ENCODE peak calls at places on chromosomes 13 and 19, in ten cellular contexts. N, L, E, U, T, R, D, H, W and K are unnamed samples.

GRCh38 chr13:32314271-32314967 is 744 bp downstream of the ZAR1L start:
- DNase-seq in N (peak), L (peak), E (no peak), U (no peak), T (no peak), R (no peak), D (no peak), H (no peak), W (no peak), K (no peak)

GRCh38 chr19:1406496-1406817 is 929 bp upstream of the DAZAP1 start:
- DNase-seq in N (no peak), L (no peak), E (peak), U (no peak), T (no peak), R (no peak), D (no peak), H (no peak), W (no peak), K (no peak)

GRCh38 chr13:46165485-46166220 is 16.3 kb downstream of the LCP1 start:
- DNase-seq in N (no peak), L (no peak), E (no peak), U (peak), T (peak), R (peak), D (peak), H (no peak), W (peak), K (no peak)

GRCh38 chr13:94239135-94239534 is 240.3 kb downstream of the DCT start:
- DNase-seq in N (no peak), L (no peak), E (no peak), U (no peak), T (peak), R (no peak), D (peak), H (peak), W (peak), K (peak)

GRCh38 chr13:75495938-75496337 is 14.0 kb upstream of the TBC1D4 start:
- DNase-seq in N (no peak), L (no peak), E (no peak), U (no peak), T (peak), R (no peak), D (peak), H (peak), W (peak), K (no peak)

GRCh38 chr13:99657848-99658265 is 156.6 kb downstream of the TM9SF2 start:
- DNase-seq in N (peak), L (no peak), E (peak), U (no peak), T (peak), R (no peak), D (peak), H (peak), W (peak), K (no peak)

GRCh38 chr13:44331912-44332840 is 41.4 kb upstream of the SERP2 start:
- DNase-seq in N (peak), L (no peak), E (peak), U (no peak), T (peak), R (no peak), D (peak), H (peak), W (peak), K (no peak)

GRCh38 chr13:85772379-85772778 is 26.8 kb downstream of the SLITRK6 start:
- DNase-seq in N (no peak), L (no peak), E (no peak), U (no peak), T (peak), R (no peak), D (no peak), H (no peak), W (peak), K (peak)

GRCh38 chr19:48603449-48603848 is 3.1 kb upstream of the SPACA4 start:
- DNase-seq in N (no peak), L (no peak), E (no peak), U (no peak), T (no peak), R (no peak), D (no peak), H (no peak), W (no peak), K (no peak)

GRCh38 chr19:2927032-2927430 is 17.7 kb downstream of the ZNF77 start:
- DNase-seq in N (no peak), L (no peak), E (no peak), U (no peak), T (no peak), R (no peak), D (no peak), H (no peak), W (no peak), K (no peak)

GRCh38 chr19:413756-414420 is 4.9 kb upstream of the C2CD4C start:
- DNase-seq in N (no peak), L (no peak), E (no peak), U (no peak), T (no peak), R (no peak), D (no peak), H (no peak), W (no peak), K (no peak)

GRCh38 chr13:107867701-107868661 is 347.4 kb downstream of the LIG4 start:
- DNase-seq in N (peak), L (no peak), E (peak), U (no peak), T (peak), R (no peak), D (peak), H (no peak), W (peak), K (no peak)

GRCh38 chr13:74290324-74290773 is 156.1 kb upstream of the KLF12 start:
- DNase-seq in N (peak), L (no peak), E (peak), U (peak), T (peak), R (peak), D (peak), H (peak), W (peak), K (peak)

GRCh38 chr13:106499113-106499512 is 36.3 kb downstream of the EFNB2 start:
- DNase-seq in N (no peak), L (no peak), E (no peak), U (no peak), T (no peak), R (no peak), D (no peak), H (no peak), W (no peak), K (no peak)

GRCh38 chr13:25719666-25720065 is 332.1 kb downstream of the SHISA2 start:
- DNase-seq in N (no peak), L (no peak), E (no peak), U (no peak), T (no peak), R (no peak), D (no peak), H (no peak), W (no peak), K (no peak)

GRCh38 chr19:42683917-42684513 is 56.3 kb downstream of the PSG3 start:
- DNase-seq in N (no peak), L (no peak), E (no peak), U (no peak), T (peak), R (peak), D (peak), H (peak), W (peak), K (peak)

GRCh38 chr19:35689836-35690235 is 14.5 kb upstream of the ZBTB32 start:
- DNase-seq in N (no peak), L (no peak), E (no peak), U (no peak), T (no peak), R (no peak), D (no peak), H (peak), W (no peak), K (no peak)

GRCh38 chr13:112131740-112132113 is 64.8 kb downstream of the SOX1 start:
- DNase-seq in N (no peak), L (peak), E (no peak), U (no peak), T (no peak), R (no peak), D (no peak), H (no peak), W (no peak), K (no peak)

GRCh38 chr13:102028846-102029245 is 373.0 kb downstream of the FGF14 start:
- DNase-seq in N (no peak), L (no peak), E (no peak), U (no peak), T (no peak), R (no peak), D (no peak), H (no peak), W (no peak), K (no peak)

GRCh38 chr19:18515959-18516358 is 5.9 kb downstream of the ELL start:
- DNase-seq in N (no peak), L (no peak), E (no peak), U (no peak), T (no peak), R (no peak), D (no peak), H (no peak), W (no peak), K (no peak)

GRCh38 chr19:48806518-48806817 is 4.4 kb downstream of the BCAT2 start:
- DNase-seq in N (no peak), L (no peak), E (no peak), U (peak), T (no peak), R (no peak), D (peak), H (no peak), W (peak), K (no peak)

GRCh38 chr19:12346896-12347295 is 13.5 kb upstream of the ZNF563 start:
- DNase-seq in N (no peak), L (no peak), E (no peak), U (no peak), T (no peak), R (peak), D (no peak), H (no peak), W (no peak), K (no peak)

GRCh38 chr19:10654610-10655456 is 687 bp downstream of the ILF3 start:
- DNase-seq in N (peak), L (peak), E (peak), U (peak), T (no peak), R (peak), D (no peak), H (peak), W (no peak), K (no peak)

GRCh38 chr19:3893509-3894179 is 13.2 kb downstream of the ATCAY start:
- DNase-seq in N (no peak), L (no peak), E (no peak), U (no peak), T (no peak), R (no peak), D (no peak), H (no peak), W (no peak), K (no peak)

GRCh38 chr19:52188822-52189744 is 769 bp upstream of the PPP2R1A start:
- DNase-seq in N (no peak), L (no peak), E (no peak), U (no peak), T (no peak), R (no peak), D (no peak), H (no peak), W (peak), K (peak)

GRCh38 chr19:53311044-53311443 is 22.5 kb upstream of the ZNF845 start:
- DNase-seq in N (no peak), L (no peak), E (no peak), U (no peak), T (no peak), R (no peak), D (no peak), H (no peak), W (no peak), K (no peak)

GRCh38 chr13:31209172-31209818 is 9.5 kb downstream of the B3GLCT start:
- DNase-seq in N (peak), L (no peak), E (peak), U (peak), T (peak), R (no peak), D (peak), H (peak), W (no peak), K (no peak)

GRCh38 chr19:4064073-4064550 is 2.6 kb downstream of the ZBTB7A start:
- DNase-seq in N (peak), L (no peak), E (peak), U (no peak), T (peak), R (no peak), D (peak), H (no peak), W (peak), K (no peak)

GRCh38 chr13:40402931-40403412 is 263.5 kb downstream of the FOXO1 start:
- DNase-seq in N (peak), L (no peak), E (no peak), U (no peak), T (peak), R (no peak), D (peak), H (peak), W (peak), K (peak)

GRCh38 chr19:56692496-56692895 is 20.9 kb upstream of the ZNF835 start:
- DNase-seq in N (peak), L (no peak), E (peak), U (no peak), T (no peak), R (no peak), D (no peak), H (no peak), W (no peak), K (no peak)

GRCh38 chr19:30361721-30362120 is 10.5 kb upstream of the ZNF536 start:
- DNase-seq in N (no peak), L (no peak), E (no peak), U (no peak), T (no peak), R (no peak), D (no peak), H (no peak), W (no peak), K (no peak)

GRCh38 chr19:3503036-3503572 is 2.6 kb upstream of the DOHH start:
- DNase-seq in N (no peak), L (no peak), E (no peak), U (no peak), T (peak), R (no peak), D (no peak), H (no peak), W (no peak), K (no peak)

GRCh38 chr19:18920400-18920799 is 885 bp downstream of the DDX49 start:
- DNase-seq in N (no peak), L (no peak), E (no peak), U (no peak), T (no peak), R (no peak), D (no peak), H (no peak), W (no peak), K (no peak)

GRCh38 chr19:18708452-18709231 is 25.2 kb downstream of the CRTC1 start:
- DNase-seq in N (no peak), L (no peak), E (no peak), U (no peak), T (no peak), R (no peak), D (no peak), H (no peak), W (no peak), K (no peak)

GRCh38 chr19:2800506-2800905 is 15.2 kb downstream of the THOP1 start:
- DNase-seq in N (no peak), L (no peak), E (no peak), U (no peak), T (no peak), R (no peak), D (no peak), H (no peak), W (no peak), K (no peak)

GRCh38 chr19:401836-402535 is 7.0 kb downstream of the C2CD4C start:
- DNase-seq in N (no peak), L (no peak), E (no peak), U (no peak), T (no peak), R (no peak), D (no peak), H (no peak), W (no peak), K (no peak)

GRCh38 chr19:33621065-33621785 is 528 bp upstream of the CHST8 start:
- DNase-seq in N (no peak), L (no peak), E (no peak), U (no peak), T (no peak), R (no peak), D (no peak), H (no peak), W (no peak), K (no peak)
- H3K4me3 ChIP-seq in N (no peak), L (no peak), E (no peak), U (no peak), T (no peak), R (no peak), D (no peak), H (no peak), W (no peak), K (no peak)

GRCh38 chr13:35856084-35856483 is 275.1 kb downstream of the DCLK1 start:
- DNase-seq in N (no peak), L (no peak), E (no peak), U (no peak), T (no peak), R (no peak), D (no peak), H (no peak), W (no peak), K (no peak)

GRCh38 chr13:35857769-35858168 is 273.4 kb downstream of the DCLK1 start:
- DNase-seq in N (no peak), L (no peak), E (no peak), U (no peak), T (peak), R (no peak), D (peak), H (peak), W (peak), K (no peak)

GRCh38 chr13:35858665-35859064 is 272.5 kb downstream of the DCLK1 start:
- DNase-seq in N (no peak), L (no peak), E (no peak), U (no peak), T (peak), R (no peak), D (no peak), H (no peak), W (no peak), K (no peak)

GRCh38 chr13:35855531-35856019 is 275.6 kb downstream of the DCLK1 start:
- DNase-seq in N (no peak), L (no peak), E (no peak), U (no peak), T (no peak), R (no peak), D (no peak), H (peak), W (no peak), K (peak)

GRCh38 chr13:35856721-35857346 is 274.3 kb downstream of the DCLK1 start:
- DNase-seq in N (no peak), L (no peak), E (no peak), U (no peak), T (no peak), R (no peak), D (no peak), H (no peak), W (no peak), K (no peak)
- H3K4me3 ChIP-seq in N (no peak), L (no peak), E (no peak), U (no peak), T (no peak), R (no peak), D (no peak), H (no peak), W (no peak), K (no peak)

GRCh38 chr19:44451687-44452086 is 3.4 kb upstream of the ZNF229 start:
- DNase-seq in N (no peak), L (no peak), E (no peak), U (no peak), T (no peak), R (no peak), D (no peak), H (no peak), W (no peak), K (no peak)
- H3K4me3 ChIP-seq in N (no peak), L (no peak), E (no peak), U (no peak), T (no peak), R (no peak), D (no peak), H (no peak), W (no peak), K (no peak)

GRCh38 chr19:5309438-5310204 is 31.0 kb downstream of the PTPRS start:
- DNase-seq in N (peak), L (no peak), E (no peak), U (no peak), T (no peak), R (no peak), D (no peak), H (no peak), W (no peak), K (no peak)
- H3K4me3 ChIP-seq in N (no peak), L (no peak), E (no peak), U (no peak), T (no peak), R (no peak), D (no peak), H (no peak), W (no peak), K (no peak)

DNA sequence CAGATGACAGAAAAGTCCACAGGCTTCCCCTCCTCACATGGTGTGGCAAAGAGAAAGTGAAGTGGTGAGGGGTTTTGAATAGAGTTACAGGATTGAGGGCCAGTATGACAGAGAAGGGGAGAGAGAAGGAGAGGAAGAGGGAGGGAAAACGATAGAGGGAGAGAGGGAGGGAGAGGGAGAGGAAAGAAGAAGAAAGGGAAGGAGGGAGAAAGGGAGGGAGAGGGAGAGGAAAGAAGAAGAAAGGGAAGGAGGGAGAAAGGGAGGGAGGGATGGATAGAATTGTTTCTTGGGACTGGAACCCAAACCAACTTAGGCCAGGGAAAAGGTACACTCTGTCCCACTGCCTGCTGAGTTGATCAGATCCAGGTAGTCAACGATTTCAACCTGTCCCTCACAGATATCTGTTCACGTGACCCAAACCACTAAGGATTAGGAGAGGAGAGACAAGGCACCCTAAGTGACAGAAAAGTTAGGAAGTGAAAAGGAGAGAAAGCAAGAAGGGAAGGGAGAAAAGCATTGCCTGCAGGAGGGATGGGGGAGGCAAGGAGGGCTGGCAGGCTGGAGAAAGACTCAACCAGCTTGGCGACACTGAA is 8.1 kb upstream of the IGFL3 start:
- DNase-seq in N (no peak), L (no peak), E (no peak), U (no peak), T (no peak), R (no peak), D (no peak), H (no peak), W (no peak), K (no peak)
- H3K4me3 ChIP-seq in N (peak), L (no peak), E (no peak), U (no peak), T (no peak), R (no peak), D (peak), H (peak), W (no peak), K (no peak)

DNA sequence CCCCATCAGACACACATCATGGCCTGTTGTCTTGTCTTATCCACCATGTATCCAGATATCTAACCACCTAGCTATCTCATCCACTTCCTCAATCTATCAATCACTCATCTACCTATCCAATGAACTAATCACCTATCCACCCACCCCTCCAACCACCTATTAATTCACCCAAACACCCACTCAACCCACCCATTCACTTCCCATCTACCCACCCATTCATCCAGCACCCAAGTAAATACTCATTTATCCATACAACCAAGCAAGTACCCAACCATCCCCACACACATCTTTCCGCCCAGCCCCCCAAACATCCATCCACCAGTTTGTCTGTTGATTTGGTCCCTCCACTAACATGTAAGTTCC is 753 bp upstream of the WIZ start:
- DNase-seq in N (peak), L (no peak), E (no peak), U (no peak), T (no peak), R (no peak), D (no peak), H (no peak), W (no peak), K (no peak)
- H3K4me3 ChIP-seq in N (no peak), L (no peak), E (no peak), U (no peak), T (no peak), R (no peak), D (no peak), H (no peak), W (no peak), K (no peak)

DNA sequence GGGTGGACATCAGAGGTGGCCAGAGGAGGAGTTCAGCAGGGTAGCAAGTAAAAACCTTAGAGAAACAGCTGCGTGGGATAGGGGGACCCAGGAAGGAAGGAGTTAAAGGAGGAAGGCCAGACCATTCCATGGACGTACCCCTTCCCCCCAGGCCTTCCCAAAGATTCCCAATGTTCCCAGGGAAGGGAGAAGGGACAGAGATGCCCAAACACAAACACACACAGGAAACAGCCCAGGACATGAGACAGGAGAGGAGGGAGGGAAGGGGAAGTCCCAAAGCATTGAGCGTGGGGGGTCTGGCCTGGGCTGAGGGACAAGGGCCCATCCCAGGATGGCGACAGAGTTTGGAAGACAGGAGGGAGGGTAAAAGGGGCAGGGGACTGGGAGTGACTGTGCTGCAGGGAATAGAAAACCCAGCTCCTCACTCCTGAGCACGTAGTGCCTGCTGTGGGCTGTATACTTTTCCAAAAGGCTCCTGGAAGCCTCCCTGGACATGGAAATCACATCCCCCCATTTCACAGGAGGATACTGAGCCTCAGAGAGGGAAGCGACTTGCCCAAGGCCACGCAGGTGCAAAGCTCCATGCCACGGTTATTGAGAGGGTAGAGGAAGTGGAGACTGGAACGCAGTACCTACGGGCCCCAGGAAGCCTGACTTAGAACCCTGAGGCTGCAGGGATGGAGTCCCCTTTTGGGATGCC is 1.1 kb downstream of the SYDE1 start:
- DNase-seq in N (no peak), L (no peak), E (no peak), U (no peak), T (peak), R (no peak), D (peak), H (peak), W (no peak), K (no peak)
- H3K4me3 ChIP-seq in N (peak), L (peak), E (no peak), U (peak), T (peak), R (no peak), D (peak), H (peak), W (peak), K (no peak)